ENCODE peak calls at places on chromosomes 12 and 14, in five cellular contexts. S is left ventricle myocardium superior; P is stimulated activated CD8-positive, alpha-beta memory T cell treated with anti-CD3 and anti-CD28 coated beads, Interleukin-4, amount 100 ng/mL, for 24 hours; M is psoas muscle; X is GM03348. N is an unnamed sample.

GRCh38 chr14:59483360-59483759 is 848 bp downstream of the L3HYPDH start:
- DNase-seq in S (no peak), P (no peak), M (no peak), X (peak), N (no peak)

GRCh38 chr14:68377459-68377858 is 415.4 kb downstream of the ZFP36L1 start:
- DNase-seq in S (peak), P (no peak), M (peak), X (no peak), N (no peak)

GRCh38 chr12:132437252-132438138 is 52.5 kb upstream of the FBRSL1 start:
- DNase-seq in S (no peak), P (no peak), M (no peak), X (no peak), N (no peak)

GRCh38 chr14:65910108-65910507 is 497.6 kb downstream of the FUT8 start:
- DNase-seq in S (no peak), P (no peak), M (no peak), X (peak), N (no peak)

GRCh38 chr14:95935228-95935822 is 58.7 kb downstream of the TUNAR start:
- DNase-seq in S (no peak), P (no peak), M (no peak), X (peak), N (no peak)

GRCh38 chr12:674272-674781 is 11.1 kb upstream of the NINJ2 start:
- DNase-seq in S (no peak), P (peak), M (no peak), X (no peak), N (peak)

GRCh38 chr12:121782616-121782966 is 10.9 kb downstream of the RHOF start:
- DNase-seq in S (no peak), P (no peak), M (no peak), X (no peak), N (no peak)

GRCh38 chr12:23729354-23729753 is 220.1 kb downstream of the SOX5 start:
- DNase-seq in S (no peak), P (no peak), M (no peak), X (no peak), N (no peak)

GRCh38 chr12:132040906-132041606 is 91.3 kb downstream of the EP400 start:
- DNase-seq in S (no peak), P (no peak), M (no peak), X (no peak), N (no peak)

GRCh38 chr14:103023881-103024473 is 33.4 kb downstream of the CDC42BPB start:
- DNase-seq in S (no peak), P (no peak), M (no peak), X (peak), N (no peak)

GRCh38 chr14:53152627-53152908 is 555 bp downstream of the DDHD1 start:
- DNase-seq in S (no peak), P (no peak), M (no peak), X (no peak), N (no peak)

N was measured in NK-92 treated with Interleukin-12 subunit alpha and Interleukin-12 subunit beta, amount 100 ng/mL, for 24 hours.